ENCODE peak calls at places on chromosomes 3 and 15, in nine cellular contexts. R is fibroblast of lung, V is astrocyte of the spinal cord, T is upper lobe of left lung, L is kidney epithelial cell, X is GM06990, M is WTC11, Z is prostate gland, O is cardiac fibroblast. Y is an unnamed sample.

GRCh38 chr3:105822171-105823123 is 46.4 kb downstream of the CBLB start:
- DNase-seq in T (no peak), R (no peak), Z (no peak), X (no peak), O (no peak), M (no peak), L (no peak), V (no peak), Y (no peak)

GRCh38 chr15:23877502-23878412 is 190.7 kb upstream of the NDN start:
- DNase-seq in Z (no peak), L (no peak), O (no peak), X (no peak), V (no peak), R (peak; percentile 4), T (peak; percentile 36), M (peak; percentile 83), Y (no peak)

GRCh38 chr15:42891569-42891968 is 29.0 kb downstream of the TTBK2 start:
- DNase-seq in T (no peak), Z (no peak), X (no peak), R (peak; percentile 38), O (peak; percentile 25), M (no peak), V (peak; percentile 37), L (no peak), Y (no peak)

GRCh38 chr3:23648965-23649328 is 156.8 kb upstream of the UBE2E1 start:
- DNase-seq in L (no peak), T (no peak), M (no peak), V (no peak), X (no peak), R (no peak), O (peak; percentile 15), Z (no peak), Y (no peak)

GRCh38 chr3:134869153-134869726 is 74.2 kb downstream of the EPHB1 start:
- DNase-seq in X (no peak), M (no peak), L (no peak), Z (no peak), R (no peak), T (no peak), O (no peak), V (no peak), Y (no peak)

GRCh38 chr3:29697989-29698388 is 417.1 kb downstream of the RBMS3 start:
- DNase-seq in Z (no peak), O (peak; percentile 33), T (no peak), R (peak; percentile 77), X (no peak), V (peak; percentile 63), L (no peak), M (no peak), Y (no peak)

GRCh38 chr3:44762170-44762677 is 630 bp downstream of the KIF15 start:
- DNase-seq in L (no peak), X (no peak), V (no peak), R (no peak), T (no peak), O (peak; percentile 12), M (no peak), Z (no peak), Y (no peak)

GRCh38 chr3:84066920-84067319 is 891.9 kb upstream of the CADM2 start:
- DNase-seq in Z (no peak), M (peak; percentile 47), T (no peak), L (no peak), O (no peak), X (no peak), V (no peak), R (peak; percentile 32), Y (no peak)

GRCh38 chr3:52777959-52778805 is 783 bp downstream of the ITIH1 start:
- DNase-seq in O (no peak), L (no peak), R (no peak), M (peak; percentile 8), Z (no peak), V (no peak), T (peak; percentile 19), X (no peak), Y (no peak)

GRCh38 chr15:79283252-79284048 is 928 bp downstream of the ANKRD34C start:
- DNase-seq in R (peak; percentile 46), T (no peak), V (peak; percentile 29), X (peak; percentile 18), L (no peak), Z (no peak), M (peak; percentile 81), O (peak; percentile 46), Y (peak; percentile 71)

GRCh38 chr3:177610677-177611654 is 413.7 kb upstream of the TBL1XR1 start:
- DNase-seq in R (peak; percentile 59), X (no peak), T (no peak), Z (no peak), L (no peak), O (no peak), M (no peak), V (peak; percentile 51), Y (no peak)

GRCh38 chr3:71905426-71905825 is 120.5 kb upstream of the PROK2 start:
- DNase-seq in V (no peak), T (peak; percentile 58), O (no peak), L (no peak), M (no peak), X (peak; percentile 47), R (no peak), Z (no peak), Y (peak; percentile 50)
- TF ChIP-seq CTCF in V (no peak), T (no peak), O (no peak), L (no peak), M (no peak), X (no peak), R (no peak), Z (no peak), Y (no peak)

GRCh38 chr3:50373146-50373864 is 14.0 kb upstream of the TMEM115 start:
- DNase-seq in O (no peak), X (no peak), L (no peak), Z (no peak), R (no peak), M (peak; percentile 31), T (no peak), V (no peak), Y (no peak)

GRCh38 chr3:50374363-50375108 is 15.2 kb upstream of the TMEM115 start:
- DNase-seq in L (no peak), X (no peak), V (no peak), R (no peak), Z (no peak), M (no peak), T (no peak), O (no peak), Y (no peak)

GRCh38 chr3:50373865-50374188 is 14.5 kb upstream of the TMEM115 start:
- DNase-seq in T (no peak), L (no peak), X (no peak), O (no peak), M (no peak), V (no peak), Z (no peak), R (no peak), Y (no peak)

GRCh38 chr3:50378024-50378423 is 18.7 kb upstream of the TMEM115 start:
- DNase-seq in R (no peak), T (no peak), Z (no peak), M (no peak), V (no peak), O (no peak), X (no peak), L (no peak), Y (no peak)

DNA sequence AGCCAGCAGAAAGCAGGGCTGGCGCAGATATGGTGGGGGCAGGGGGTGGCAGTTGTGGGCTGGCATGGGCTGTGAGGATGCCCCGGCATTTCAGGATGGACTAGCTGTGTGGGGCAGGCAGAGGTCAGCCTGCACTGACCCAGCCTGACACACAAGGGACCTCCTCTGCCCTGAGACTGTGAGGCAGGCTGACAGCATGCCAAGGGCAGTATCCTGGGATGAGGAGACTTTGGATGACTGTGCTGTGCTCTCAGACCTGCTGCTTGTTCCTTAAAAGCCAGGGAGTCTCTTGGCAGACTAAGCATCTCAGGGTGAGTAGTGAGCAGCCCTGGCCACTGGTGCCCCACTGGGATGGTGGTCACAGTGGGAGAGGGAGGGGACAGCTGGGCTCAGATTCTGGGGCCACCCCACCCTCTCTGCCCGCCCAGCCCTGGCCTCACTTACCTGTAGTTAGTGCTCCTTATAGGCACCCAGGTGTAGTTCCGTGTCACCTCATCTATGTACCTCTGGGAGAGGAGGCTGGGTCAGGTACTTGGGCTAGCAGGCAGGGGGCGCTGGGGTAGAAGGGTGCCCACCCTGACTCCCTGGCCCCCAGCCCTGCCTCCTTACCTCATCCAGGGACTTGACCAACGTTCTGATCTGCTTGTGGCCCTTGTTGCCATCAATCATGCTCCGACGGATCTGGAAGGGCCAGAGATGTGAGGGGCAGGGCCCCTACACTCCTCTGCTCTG is 16.0 kb upstream of the TMEM115 start:
- DNase-seq in Z (no peak), O (no peak), T (no peak), X (no peak), V (no peak), R (no peak), L (no peak), M (peak; percentile 46), Y (no peak)
- TF ChIP-seq CTCF in Z (no peak), O (no peak), T (no peak), X (peak; percentile 13), V (peak; percentile 12), R (no peak), L (peak; percentile 8), M (peak; percentile 25), Y (no peak)

DNA sequence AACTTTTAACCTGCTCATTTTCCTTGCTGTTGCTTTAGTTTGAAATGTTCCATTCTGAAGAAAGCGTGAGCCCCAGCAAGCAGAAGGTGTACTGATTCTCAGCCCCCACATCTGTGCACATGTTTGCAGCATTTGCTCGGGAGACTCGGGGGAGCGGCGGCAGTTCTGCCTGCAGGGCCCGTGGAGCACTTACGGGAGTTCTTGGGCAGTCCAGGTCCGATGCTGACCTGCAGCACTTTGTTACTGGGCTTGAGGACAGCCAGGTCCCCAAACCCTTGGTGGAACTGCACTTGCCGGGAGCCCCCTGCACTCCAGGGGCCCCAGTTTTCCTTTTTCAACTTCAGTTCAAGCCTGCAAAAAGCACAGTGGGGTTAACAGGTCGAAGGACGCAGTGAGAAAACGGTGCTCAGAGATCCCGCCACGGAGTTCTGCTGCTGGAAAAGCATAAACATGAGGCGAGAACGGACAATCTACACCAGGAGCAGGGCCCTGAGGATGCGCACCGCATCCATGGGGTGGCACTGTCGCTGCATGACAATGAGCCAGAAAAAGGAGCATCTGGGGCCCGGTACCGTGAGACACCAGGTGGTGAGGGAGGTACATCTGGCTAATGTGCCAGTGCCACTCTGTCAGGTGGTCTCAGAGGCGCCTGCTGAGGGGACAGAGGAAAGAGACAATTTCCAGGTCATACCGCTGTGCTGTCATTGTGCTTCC is 45.6 kb upstream of the LDHAL6B start:
- DNase-seq in T (no peak), L (no peak), R (no peak), O (no peak), M (peak; percentile 74), V (no peak), Z (no peak), X (no peak), Y (no peak)
- TF ChIP-seq CTCF in T (no peak), L (peak; percentile 50), R (peak; percentile 73), O (peak; percentile 43), M (no peak), V (peak; percentile 64), Z (peak; percentile 61), X (peak; percentile 13), Y (peak; percentile 39)

DNA sequence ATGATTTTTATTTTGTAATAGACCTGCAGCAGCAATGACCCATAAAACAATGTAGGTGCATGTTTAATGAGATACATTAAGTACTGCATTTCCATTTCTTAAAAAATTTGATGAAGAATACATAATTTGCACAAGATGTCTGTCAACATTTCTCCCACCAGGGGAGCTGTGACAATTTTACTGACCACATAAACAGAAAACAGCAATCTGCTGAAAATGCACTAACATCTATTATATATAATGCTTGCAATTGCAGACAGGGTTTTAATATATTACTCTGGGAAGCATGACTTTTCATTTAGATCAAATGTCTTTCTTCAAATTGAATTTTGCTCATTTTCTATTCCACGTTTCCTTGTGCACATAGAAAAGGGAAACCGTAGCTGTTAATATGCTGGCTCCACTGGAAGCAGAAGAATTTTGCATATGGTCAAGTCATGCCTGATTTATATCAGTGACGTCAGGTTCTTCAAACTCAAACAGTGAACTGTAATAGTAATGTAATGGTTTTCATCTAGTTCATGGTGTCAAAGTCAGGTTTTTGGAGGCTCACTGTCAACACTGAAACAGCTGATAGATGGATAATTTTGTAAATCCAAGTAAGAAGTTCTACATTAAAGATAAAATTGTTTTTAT is 79.8 kb upstream of the IGF1R start:
- DNase-seq in R (no peak), V (no peak), M (no peak), X (no peak), T (no peak), L (no peak), Z (no peak), O (peak; percentile 10), Y (no peak)
- TF ChIP-seq CTCF in R (peak; percentile 50), V (no peak), M (no peak), X (peak; percentile 15), T (no peak), L (peak; percentile 34), Z (no peak), O (peak; percentile 35), Y (no peak)

Y was measured in GM10248.